ENCODE peak calls at places on chromosomes 5 and 9, in seven cellular contexts. P, S, L, E, O, I and Z are unnamed samples.

GRCh38 chr9:76926324-76926731 is 20.4 kb upstream of the PRUNE2 start:
- DNase-seq in P (peak), S (no peak), L (no peak), E (no peak), O (no peak), I (no peak), Z (no peak)

GRCh38 chr9:121692606-121693505 is 41.4 kb downstream of the DAB2IP start:
- DNase-seq in P (peak), S (no peak), L (no peak), E (no peak), O (no peak), I (peak), Z (peak)

GRCh38 chr9:81898851-81899250 is 29.4 kb upstream of the SPATA31D4 start:
- DNase-seq in P (no peak), S (no peak), L (no peak), E (no peak), O (no peak), I (peak), Z (no peak)

GRCh38 chr9:37984672-37985611 is 81.0 kb upstream of the SLC25A51 start:
- DNase-seq in P (peak), S (no peak), L (no peak), E (no peak), O (peak), I (peak), Z (peak)

GRCh38 chr9:5951686-5952211 is 61.1 kb downstream of the MLANA start:
- DNase-seq in P (peak), S (no peak), L (no peak), E (no peak), O (no peak), I (no peak), Z (no peak)

GRCh38 chr5:150318613-150319483 is 16.1 kb upstream of the ARSI start:
- DNase-seq in P (no peak), S (no peak), L (no peak), E (no peak), O (no peak), I (no peak), Z (no peak)

GRCh38 chr5:76489877-76490688 is 87.0 kb downstream of the IQGAP2 start:
- DNase-seq in P (no peak), S (no peak), L (no peak), E (no peak), O (no peak), I (peak), Z (no peak)

GRCh38 chr5:132850066-132850465 is 16.2 kb downstream of the GDF9 start:
- DNase-seq in P (peak), S (no peak), L (no peak), E (no peak), O (no peak), I (no peak), Z (no peak)

GRCh38 chr5:100840364-100840763 is 62.7 kb downstream of the ST8SIA4 start:
- DNase-seq in P (peak), S (no peak), L (peak), E (no peak), O (no peak), I (no peak), Z (no peak)

GRCh38 chr5:167861134-167861930 is 430.1 kb upstream of the WWC1 start:
- DNase-seq in P (peak), S (no peak), L (peak), E (no peak), O (no peak), I (peak), Z (no peak)

GRCh38 chr5:143826909-143827514 is 15.1 kb downstream of the HMHB1 start:
- DNase-seq in P (no peak), S (no peak), L (no peak), E (no peak), O (no peak), I (no peak), Z (no peak)

GRCh38 chr9:7237473-7238243 is 479.9 kb downstream of the KDM4C start:
- DNase-seq in P (peak), S (no peak), L (no peak), E (no peak), O (no peak), I (no peak), Z (no peak)

GRCh38 chr9:37976714-37977477 is 73.0 kb upstream of the SLC25A51 start:
- DNase-seq in P (peak), S (no peak), L (no peak), E (no peak), O (no peak), I (no peak), Z (peak)

GRCh38 chr9:35051069-35051967 is 21.1 kb downstream of the VCP start:
- DNase-seq in P (peak), S (no peak), L (peak), E (peak), O (peak), I (peak), Z (no peak)

GRCh38 chr5:58444805-58445204 is 15.1 kb downstream of the PLK2 start:
- DNase-seq in P (no peak), S (no peak), L (no peak), E (no peak), O (no peak), I (no peak), Z (no peak)

GRCh38 chr9:33475357-33475756 is 1.6 kb upstream of the NOL6 start:
- DNase-seq in P (no peak), S (no peak), L (no peak), E (no peak), O (no peak), I (no peak), Z (no peak)

GRCh38 chr5:132414634-132415377 is 45.3 kb downstream of the SLC22A5 start:
- DNase-seq in P (peak), S (no peak), L (no peak), E (no peak), O (no peak), I (no peak), Z (no peak)

GRCh38 chr9:134569626-134570025 is 72.0 kb upstream of the COL5A1 start:
- DNase-seq in P (no peak), S (no peak), L (no peak), E (no peak), O (peak), I (no peak), Z (no peak)

GRCh38 chr5:93055556-93055955 is 525.5 kb downstream of the NR2F1-AS1 start:
- DNase-seq in P (no peak), S (no peak), L (no peak), E (no peak), O (no peak), I (no peak), Z (no peak)

GRCh38 chr9:36008774-36009300 is 27.9 kb upstream of the RECK start:
- DNase-seq in P (peak), S (peak), L (peak), E (peak), O (peak), I (peak), Z (peak)

GRCh38 chr5:65446682-65447081 is 35.0 kb downstream of the ADAMTS6 start:
- DNase-seq in P (peak), S (no peak), L (no peak), E (no peak), O (no peak), I (no peak), Z (no peak)

GRCh38 chr5:112303685-112304084 is 115.4 kb downstream of the EPB41L4A start:
- DNase-seq in P (no peak), S (no peak), L (no peak), E (no peak), O (no peak), I (no peak), Z (no peak)

GRCh38 chr9:135000647-135001245 is 83.0 kb upstream of the FCN1 start:
- DNase-seq in P (peak), S (no peak), L (peak), E (no peak), O (no peak), I (peak), Z (no peak)

GRCh38 chr9:17219261-17219660 is 84.4 kb downstream of the CNTLN start:
- DNase-seq in P (peak), S (no peak), L (no peak), E (no peak), O (no peak), I (no peak), Z (no peak)
- TF ChIP-seq CTCF in P (peak), S (peak), L (peak), E (no peak), O (no peak), I (peak), Z (no peak)

GRCh38 chr5:63570752-63571151 is 391.5 kb downstream of the HTR1A start:
- DNase-seq in P (no peak), S (no peak), L (no peak), E (no peak), O (no peak), I (peak), Z (no peak)
- TF ChIP-seq CTCF in P (no peak), S (no peak), L (no peak), E (no peak), O (no peak), I (peak), Z (no peak)

GRCh38 chr9:32382582-32383320 is 1.7 kb upstream of the ACO1 start:
- DNase-seq in P (no peak), S (no peak), L (no peak), E (no peak), O (no peak), I (no peak), Z (no peak)

GRCh38 chr9:32385135-32385884 is 867 bp downstream of the ACO1 start:
- DNase-seq in P (peak), S (no peak), L (no peak), E (no peak), O (no peak), I (no peak), Z (no peak)

GRCh38 chr9:32385885-32386283 is 1.4 kb downstream of the ACO1 start:
- DNase-seq in P (no peak), S (no peak), L (no peak), E (no peak), O (no peak), I (no peak), Z (no peak)

GRCh38 chr9:32384002-32384363 is 460 bp upstream of the ACO1 start:
- DNase-seq in P (no peak), S (no peak), L (no peak), E (no peak), O (no peak), I (no peak), Z (no peak)

DNA sequence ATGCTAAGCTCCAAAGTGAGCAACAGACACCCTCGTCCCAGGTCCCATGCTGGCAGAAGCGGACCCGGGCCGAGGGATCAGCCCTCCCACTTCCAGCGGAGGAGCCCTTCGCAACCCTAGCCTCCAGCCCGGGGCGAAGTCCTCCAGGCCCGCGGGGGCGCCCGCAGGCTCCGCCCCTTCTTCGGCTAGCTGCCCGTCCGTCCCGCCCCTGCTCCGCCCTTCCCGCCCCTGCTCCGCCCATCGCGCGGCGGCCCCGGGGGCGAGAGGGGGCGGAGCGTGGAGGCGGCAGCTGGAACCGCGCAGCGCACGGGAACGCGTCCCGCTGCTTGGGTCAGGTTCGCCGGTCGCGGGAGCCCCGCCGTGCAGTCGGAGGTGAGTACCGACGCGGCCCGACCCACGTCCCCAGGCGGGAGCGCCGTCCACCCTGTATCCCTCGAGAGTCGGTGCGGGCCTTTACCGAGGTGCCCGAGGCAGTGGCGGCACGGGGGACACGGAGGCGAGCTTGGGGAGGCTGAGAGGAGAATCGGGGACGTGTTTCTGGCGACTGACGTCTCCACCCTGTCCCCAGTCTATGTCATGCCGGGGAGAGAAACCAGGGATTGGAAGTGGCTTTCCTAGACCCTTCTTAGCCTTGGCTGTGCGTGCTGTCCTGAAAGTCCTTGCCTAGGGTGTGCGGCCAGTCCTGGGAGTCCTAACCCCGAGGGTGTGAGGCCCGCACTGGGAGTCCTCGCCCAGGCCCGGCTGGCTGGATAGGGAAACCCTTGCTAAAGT is at the start of gene ACO1:
- DNase-seq in P (peak), S (peak), L (peak), E (peak), O (peak), I (peak), Z (peak)
- TF ChIP-seq CTCF in P (no peak), S (peak), L (peak), E (no peak), O (no peak), I (peak), Z (no peak)

GRCh38 chr5:42949348-42950090 is 90.6 kb downstream of the ANXA2R start:
- DNase-seq in P (peak), S (peak), L (peak), E (peak), O (peak), I (no peak), Z (peak)
- TF ChIP-seq CTCF in P (peak), S (no peak), L (peak), E (no peak), O (peak), I (no peak), Z (peak)

GRCh38 chr9:26940779-26941178 is 6.3 kb downstream of the PLAA start:
- DNase-seq in P (no peak), S (no peak), L (no peak), E (no peak), O (no peak), I (no peak), Z (no peak)
- TF ChIP-seq CTCF in P (no peak), S (no peak), L (no peak), E (no peak), O (no peak), I (no peak), Z (no peak)

DNA sequence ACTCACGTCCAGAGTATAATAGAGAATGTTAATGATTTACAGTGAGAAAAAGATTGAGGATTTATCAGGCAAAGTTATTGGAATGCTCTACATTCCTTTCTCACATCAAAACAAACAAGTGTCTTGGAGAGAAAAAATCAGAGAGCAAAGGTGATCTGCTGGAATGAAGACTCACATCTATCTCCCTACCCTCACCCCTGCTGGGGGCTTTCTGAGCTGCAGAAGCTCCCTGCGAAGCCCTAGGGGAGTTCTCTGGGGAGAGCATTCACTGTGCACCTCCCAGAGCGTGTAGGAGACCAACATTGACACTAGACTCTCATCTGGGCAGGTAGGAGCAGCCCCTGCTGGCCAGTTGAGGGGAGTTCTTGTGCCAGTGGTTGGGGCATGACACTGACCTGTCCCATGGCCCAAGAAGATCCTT is 76.6 kb upstream of the ADAMTS16 start:
- DNase-seq in P (no peak), S (no peak), L (no peak), E (no peak), O (no peak), I (peak), Z (no peak)
- TF ChIP-seq CTCF in P (no peak), S (no peak), L (no peak), E (no peak), O (no peak), I (peak), Z (no peak)

GRCh38 chr9:130857864-130858730 is 23.0 kb downstream of the ABL1 start:
- DNase-seq in P (peak), S (no peak), L (no peak), E (peak), O (peak), I (no peak), Z (no peak)

GRCh38 chr9:130856474-130856873 is 21.4 kb downstream of the ABL1 start:
- DNase-seq in P (no peak), S (no peak), L (no peak), E (no peak), O (no peak), I (no peak), Z (no peak)

GRCh38 chr9:130852801-130853200 is 17.7 kb downstream of the ABL1 start:
- DNase-seq in P (no peak), S (no peak), L (no peak), E (no peak), O (no peak), I (no peak), Z (no peak)

GRCh38 chr9:130854086-130854485 is 19.0 kb downstream of the ABL1 start:
- DNase-seq in P (no peak), S (no peak), L (no peak), E (no peak), O (no peak), I (no peak), Z (peak)

DNA sequence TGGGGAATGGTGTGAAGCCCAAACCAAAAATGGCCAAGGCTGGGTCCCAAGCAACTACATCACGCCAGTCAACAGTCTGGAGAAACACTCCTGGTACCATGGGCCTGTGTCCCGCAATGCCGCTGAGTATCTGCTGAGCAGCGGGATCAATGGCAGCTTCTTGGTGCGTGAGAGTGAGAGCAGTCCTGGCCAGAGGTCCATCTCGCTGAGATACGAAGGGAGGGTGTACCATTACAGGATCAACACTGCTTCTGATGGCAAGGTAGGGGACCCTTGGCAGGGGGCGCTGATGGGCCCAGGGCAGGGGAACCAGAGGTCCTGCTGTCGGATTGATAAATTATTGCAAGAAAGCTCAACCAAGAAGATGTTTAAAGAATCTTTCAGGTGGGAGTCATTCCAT is 19.8 kb downstream of the ABL1 start:
- DNase-seq in P (no peak), S (no peak), L (no peak), E (no peak), O (no peak), I (no peak), Z (no peak)
- TF ChIP-seq CTCF in P (no peak), S (no peak), L (peak), E (no peak), O (no peak), I (no peak), Z (no peak)